ENCODE peak calls at places on chromosome 15, in six cellular contexts. O, G, J, P, V and H are unnamed samples.

GRCh38 chr15:28086175-28086703 is 12.9 kb downstream of the OCA2 start:
- DNase-seq in O (peak; percentile 9), G (no peak), J (no peak), P (no peak), V (peak; percentile 67), H (peak; percentile 74)

GRCh38 chr15:47553933-47554332 is 163.4 kb upstream of the SEMA6D start:
- DNase-seq in O (no peak), G (no peak), J (no peak), P (no peak), V (no peak), H (no peak)

GRCh38 chr15:64246364-64247189 is 83.8 kb upstream of the PPIB start:
- DNase-seq in O (peak; percentile 58), G (peak; percentile 15), J (no peak), P (no peak), V (peak; percentile 28), H (no peak)

GRCh38 chr15:28037969-28038640 is 61.0 kb downstream of the OCA2 start:
- DNase-seq in O (no peak), G (no peak), J (no peak), P (no peak), V (no peak), H (no peak)

GRCh38 chr15:42858540-42858939 is 62.0 kb downstream of the TTBK2 start:
- DNase-seq in O (no peak), G (no peak), J (no peak), P (no peak), V (no peak), H (no peak)

GRCh38 chr15:85748176-85748575 is 46.5 kb downstream of the KLHL25 start:
- DNase-seq in O (no peak), G (no peak), J (no peak), P (no peak), V (no peak), H (no peak)

GRCh38 chr15:74826372-74826819 is at the start of gene CPLX3:
- DNase-seq in O (no peak), G (no peak), J (peak; percentile 58), P (peak; percentile 34), V (peak; percentile 46), H (peak; percentile 67)

GRCh38 chr15:100696452-100696851 is 94.1 kb downstream of the ASB7 start:
- DNase-seq in O (no peak), G (no peak), J (no peak), P (no peak), V (no peak), H (no peak)

GRCh38 chr15:57556040-57556439 is 35.7 kb upstream of the MYZAP start:
- DNase-seq in O (no peak), G (no peak), J (no peak), P (no peak), V (no peak), H (no peak)

GRCh38 chr15:90062023-90062728 is 40.1 kb downstream of the IDH2 start:
- DNase-seq in O (peak; percentile 81), G (no peak), J (peak; percentile 61), P (no peak), V (peak; percentile 44), H (peak; percentile 84)

GRCh38 chr15:80998252-80998651 is 2.5 kb upstream of the TLNRD1 start:
- DNase-seq in O (no peak), G (no peak), J (no peak), P (no peak), V (no peak), H (no peak)

GRCh38 chr15:40011303-40011702 is 27.7 kb downstream of the SRP14 start:
- DNase-seq in O (no peak), G (no peak), J (no peak), P (no peak), V (no peak), H (no peak)

GRCh38 chr15:101122806-101123205 is 129.0 kb downstream of the CHSY1 start:
- DNase-seq in O (no peak), G (no peak), J (no peak), P (no peak), V (no peak), H (no peak)